ENCODE peak calls at places on chromosomes 16 and 17, in five cellular contexts. O is T47D, W is HCT116, G is GM12878, E is H1. Y is an unnamed sample.

GRCh38 chr17:12536021-12536420 is 129.7 kb upstream of the MYOCD start:
- DNase-seq in W (no peak), O (peak; percentile 9), G (no peak), E (no peak), Y (no peak)

GRCh38 chr17:79212150-79213087 is 137.8 kb downstream of the ENGASE start:
- DNase-seq in O (no peak), G (no peak), E (no peak), W (no peak), Y (peak; percentile 73)

GRCh38 chr16:59330030-59330670 is 596.0 kb upstream of the GOT2 start:
- DNase-seq in G (no peak), O (no peak), W (no peak), E (no peak), Y (no peak)

GRCh38 chr17:74045608-74046007 is 157.9 kb upstream of the RPL38 start:
- DNase-seq in W (no peak), O (peak; percentile 70), G (no peak), E (no peak), Y (no peak)

GRCh38 chr16:14194706-14195105 is 123.6 kb downstream of the MRTFB start:
- DNase-seq in O (no peak), G (no peak), W (no peak), E (no peak), Y (no peak)

GRCh38 chr16:73232555-73233422 is 184.9 kb upstream of the ZFHX3 start:
- DNase-seq in G (no peak), E (peak; percentile 10), O (no peak), W (peak; percentile 36), Y (peak; percentile 39)

GRCh38 chr17:45873728-45874127 is 20.6 kb upstream of the MAPT start:
- DNase-seq in W (no peak), G (no peak), E (no peak), O (no peak), Y (peak; percentile 63)

GRCh38 chr17:17048106-17048505 is 5.8 kb downstream of the MPRIP start:
- DNase-seq in G (no peak), E (no peak), O (no peak), W (no peak), Y (no peak)

GRCh38 chr16:69680358-69680757 is 46.0 kb downstream of the NQO1 start:
- DNase-seq in W (no peak), E (no peak), G (no peak), O (no peak), Y (no peak)

GRCh38 chr17:66002063-66002585 is 189.8 kb downstream of the CEP112 start:
- DNase-seq in W (no peak), G (no peak), O (no peak), E (no peak), Y (no peak)

GRCh38 chr17:42809250-42809649 is 10.6 kb downstream of the CNTD1 start:
- DNase-seq in G (no peak), E (no peak), W (no peak), O (no peak), Y (no peak)

DNA sequence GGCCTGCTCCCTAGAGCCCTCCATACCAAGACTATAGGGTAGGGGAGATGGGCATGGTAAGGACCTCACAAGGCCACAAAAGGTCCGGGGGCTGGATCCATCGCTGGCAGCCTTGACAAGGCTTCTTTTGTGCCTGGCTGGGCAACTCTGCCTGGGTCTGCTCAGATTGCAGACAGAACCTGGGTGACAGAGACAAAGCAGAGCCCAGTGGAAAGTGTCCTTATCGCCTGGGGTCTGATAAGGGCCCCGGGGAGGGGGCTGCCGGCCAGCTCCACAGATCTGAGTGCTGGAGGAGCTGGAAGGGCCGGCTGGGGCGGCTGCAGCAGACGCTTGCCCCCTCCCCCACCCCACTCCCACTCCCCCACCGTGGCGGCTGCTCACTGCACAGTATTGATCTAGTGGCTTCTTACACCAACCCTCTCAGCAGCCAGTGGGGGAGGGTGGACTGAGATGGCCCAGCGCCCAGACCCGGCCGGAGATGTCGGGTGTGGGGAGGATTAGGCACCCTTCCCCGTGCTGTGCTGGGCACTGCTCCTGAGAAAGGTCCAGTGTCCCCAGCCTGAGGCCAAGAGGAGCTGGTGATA is 7.2 kb downstream of the MMP15 start:
- DNase-seq in W (no peak), G (no peak), O (no peak), E (no peak), Y (peak; percentile 94)
- TF ChIP-seq JUND in W (no peak), G (no peak), O (no peak), E (no peak), Y (no peak)

GRCh38 chr16:67397451-67397801 is 4.1 kb upstream of the TPPP3 start:
- DNase-seq in O (no peak), W (no peak), E (no peak), G (no peak), Y (no peak)

GRCh38 chr16:67396775-67397450 is 3.6 kb upstream of the TPPP3 start:
- DNase-seq in O (no peak), W (no peak), E (no peak), G (no peak), Y (no peak)

GRCh38 chr16:67399218-67399733 is 6.0 kb upstream of the TPPP3 start:
- DNase-seq in O (no peak), W (no peak), E (peak; percentile 49), G (no peak), Y (peak; percentile 60)

GRCh38 chr16:67398546-67399217 is 5.4 kb upstream of the TPPP3 start:
- DNase-seq in G (no peak), W (no peak), E (no peak), O (no peak), Y (no peak)

DNA sequence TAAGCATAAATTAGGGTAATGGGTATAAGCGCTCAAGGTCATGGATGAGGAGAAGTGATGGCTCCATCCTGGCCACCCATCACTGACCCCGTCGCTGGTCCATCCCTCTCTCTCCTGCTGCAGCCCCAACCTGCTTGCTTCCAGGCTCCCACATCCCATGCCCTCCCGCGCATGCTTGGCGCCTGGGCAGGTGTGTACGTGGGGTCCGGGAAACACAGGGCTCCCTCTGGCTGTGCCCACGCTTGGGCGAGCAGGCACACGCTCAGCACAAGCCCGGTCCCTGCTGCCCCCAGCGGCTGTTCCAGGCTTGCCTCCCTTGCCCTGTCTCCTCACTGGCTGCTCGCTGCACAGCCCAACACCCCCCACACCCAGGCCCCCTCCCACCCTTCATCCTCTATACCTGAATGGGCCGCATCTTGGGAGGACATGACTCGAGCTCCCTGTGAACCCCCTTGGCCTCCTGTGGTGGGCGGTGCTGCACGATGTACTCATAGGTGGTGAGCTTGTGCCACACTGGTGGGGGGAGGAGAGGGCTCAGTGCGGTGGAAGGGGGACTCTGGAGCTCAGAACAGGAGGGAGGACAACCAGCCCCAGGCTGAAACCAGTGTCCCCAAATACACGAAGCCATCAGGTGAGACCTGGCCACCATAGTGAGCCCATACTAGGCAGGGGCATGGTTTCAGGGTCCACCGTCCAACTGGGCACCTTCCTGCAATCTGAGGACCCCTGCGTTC is 4.7 kb upstream of the TPPP3 start:
- DNase-seq in O (no peak), E (no peak), W (no peak), G (no peak), Y (no peak)
- TF ChIP-seq JUND in O (no peak), E (no peak), W (no peak), G (no peak), Y (no peak)

GRCh38 chr16:87274808-87275207 is 42.4 kb downstream of the C16orf95 start:
- DNase-seq in G (no peak), W (no peak), O (no peak), E (no peak), Y (no peak)

GRCh38 chr16:87276926-87277325 is 40.3 kb downstream of the C16orf95 start:
- DNase-seq in W (no peak), E (no peak), G (no peak), O (no peak), Y (no peak)

GRCh38 chr16:87278191-87279093 is 38.8 kb downstream of the C16orf95 start:
- DNase-seq in E (peak; percentile 77), G (no peak), W (peak; percentile 52), O (peak; percentile 86), Y (peak; percentile 91)

GRCh38 chr16:87273471-87274030 is 43.6 kb downstream of the C16orf95 start:
- DNase-seq in O (no peak), G (no peak), W (no peak), E (no peak), Y (no peak)

GRCh38 chr16:87276091-87276561 is 41.1 kb downstream of the C16orf95 start:
- DNase-seq in E (no peak), O (no peak), W (no peak), G (no peak), Y (no peak)
- TF ChIP-seq JUND in E (no peak), O (no peak), W (no peak), G (no peak), Y (no peak)

DNA sequence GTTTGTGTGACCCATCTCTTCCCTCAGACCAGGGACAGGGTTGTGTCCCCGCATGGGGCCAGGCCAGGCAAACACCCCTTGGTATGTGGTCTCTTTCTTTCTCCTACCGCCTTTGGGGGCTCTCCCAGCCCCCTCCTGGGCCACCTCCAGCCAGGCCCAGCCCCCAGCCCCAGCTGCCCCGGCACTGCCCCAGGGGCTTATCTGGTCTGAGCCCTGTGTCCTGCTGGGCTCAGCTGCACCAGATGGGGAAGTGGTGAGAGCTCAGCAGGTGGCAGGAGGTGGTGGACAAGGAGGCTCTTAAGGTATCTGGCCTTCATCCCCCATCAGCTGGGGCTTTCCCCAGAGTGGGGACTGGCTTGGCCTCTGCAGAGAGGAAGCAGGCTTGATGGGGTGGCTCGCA is 8.7 kb downstream of the ADAM11 start:
- DNase-seq in E (no peak), G (no peak), O (no peak), W (no peak), Y (no peak)
- TF ChIP-seq JUND in E (no peak), G (no peak), O (no peak), W (no peak), Y (no peak)